ENCODE peak calls at places on chromosomes 5 and 9, in seven cellular contexts. One of them, this sample, is unnamed.

GRCh38 chr5:134530375-134531077 is 5.1 kb downstream of the JADE2 start:
- DNase-seq in kidney epithelial cell: no peak
- DNase-seq in GM06990: no peak
- DNase-seq in sigmoid colon: peak
- DNase-seq in IMR-90: peak
- DNase-seq in kidney: peak
- DNase-seq in neural progenitor cell: no peak
- DNase-seq in this sample: peak

GRCh38 chr5:131749723-131750470 is 46.9 kb downstream of the FNIP1 start:
- DNase-seq in kidney: no peak
- DNase-seq in kidney epithelial cell: no peak
- DNase-seq in GM06990: no peak
- DNase-seq in neural progenitor cell: no peak
- DNase-seq in sigmoid colon: no peak
- DNase-seq in IMR-90: no peak
- DNase-seq in this sample: no peak

GRCh38 chr9:127989094-127989493 is 8.3 kb upstream of the EEIG1 start:
- DNase-seq in GM06990: no peak
- DNase-seq in kidney: no peak
- DNase-seq in kidney epithelial cell: no peak
- DNase-seq in IMR-90: no peak
- DNase-seq in neural progenitor cell: no peak
- DNase-seq in sigmoid colon: no peak
- DNase-seq in this sample: no peak

GRCh38 chr5:180823938-180824629 is 21.5 kb upstream of the MGAT1 start:
- DNase-seq in sigmoid colon: no peak
- DNase-seq in IMR-90: no peak
- DNase-seq in neural progenitor cell: no peak
- DNase-seq in kidney: no peak
- DNase-seq in GM06990: no peak
- DNase-seq in kidney epithelial cell: no peak
- DNase-seq in this sample: no peak

GRCh38 chr5:125286266-125286665 is 539.8 kb upstream of the ZNF608 start:
- DNase-seq in IMR-90: no peak
- DNase-seq in neural progenitor cell: no peak
- DNase-seq in GM06990: no peak
- DNase-seq in kidney epithelial cell: no peak
- DNase-seq in sigmoid colon: no peak
- DNase-seq in kidney: no peak
- DNase-seq in this sample: no peak

GRCh38 chr9:116156621-116157314 is 3.2 kb downstream of the PAPPA start:
- DNase-seq in IMR-90: peak
- DNase-seq in sigmoid colon: peak
- DNase-seq in GM06990: no peak
- DNase-seq in kidney: peak
- DNase-seq in neural progenitor cell: peak
- DNase-seq in kidney epithelial cell: no peak
- DNase-seq in this sample: peak

GRCh38 chr5:143140492-143141231 is 262.8 kb downstream of the NR3C1 start:
- DNase-seq in GM06990: no peak
- DNase-seq in neural progenitor cell: no peak
- DNase-seq in IMR-90: no peak
- DNase-seq in kidney epithelial cell: no peak
- DNase-seq in sigmoid colon: no peak
- DNase-seq in kidney: no peak
- DNase-seq in this sample: no peak

GRCh38 chr5:37665889-37666288 is 174.0 kb downstream of the GDNF start:
- DNase-seq in GM06990: no peak
- DNase-seq in neural progenitor cell: no peak
- DNase-seq in kidney epithelial cell: peak
- DNase-seq in sigmoid colon: peak
- DNase-seq in kidney: peak
- DNase-seq in IMR-90: no peak
- DNase-seq in this sample: peak

GRCh38 chr9:35277649-35278359 is 116.0 kb downstream of the UNC13B start:
- DNase-seq in IMR-90: peak
- DNase-seq in neural progenitor cell: no peak
- DNase-seq in kidney: no peak
- DNase-seq in sigmoid colon: no peak
- DNase-seq in GM06990: no peak
- DNase-seq in kidney epithelial cell: no peak
- DNase-seq in this sample: peak

GRCh38 chr9:21070171-21070571 is 7.6 kb downstream of the IFNB1 start:
- DNase-seq in kidney epithelial cell: peak
- DNase-seq in sigmoid colon: peak
- DNase-seq in GM06990: no peak
- DNase-seq in neural progenitor cell: peak
- DNase-seq in IMR-90: peak
- DNase-seq in kidney: no peak
- DNase-seq in this sample: peak

GRCh38 chr5:4097194-4097593 is 501.6 kb downstream of the IRX1 start:
- DNase-seq in kidney epithelial cell: no peak
- DNase-seq in kidney: no peak
- DNase-seq in GM06990: no peak
- DNase-seq in sigmoid colon: no peak
- DNase-seq in IMR-90: no peak
- DNase-seq in neural progenitor cell: no peak
- DNase-seq in this sample: no peak

GRCh38 chr9:10678790-10679189 is 66.0 kb upstream of the PTPRD start:
- DNase-seq in sigmoid colon: no peak
- DNase-seq in kidney epithelial cell: peak
- DNase-seq in IMR-90: peak
- DNase-seq in neural progenitor cell: no peak
- DNase-seq in kidney: no peak
- DNase-seq in GM06990: no peak
- DNase-seq in this sample: no peak

GRCh38 chr5:89951876-89952275 is 457.7 kb downstream of the CETN3 start:
- DNase-seq in GM06990: no peak
- DNase-seq in kidney: no peak
- DNase-seq in sigmoid colon: no peak
- DNase-seq in neural progenitor cell: no peak
- DNase-seq in kidney epithelial cell: no peak
- DNase-seq in IMR-90: no peak
- DNase-seq in this sample: no peak

GRCh38 chr9:138025417-138025816 is 147.8 kb downstream of the CACNA1B start:
- DNase-seq in kidney epithelial cell: no peak
- DNase-seq in GM06990: no peak
- DNase-seq in kidney: peak
- DNase-seq in sigmoid colon: no peak
- DNase-seq in IMR-90: no peak
- DNase-seq in neural progenitor cell: no peak
- DNase-seq in this sample: no peak

GRCh38 chr9:69502671-69503301 is 169.4 kb downstream of the APBA1 start:
- DNase-seq in GM06990: no peak
- DNase-seq in kidney epithelial cell: no peak
- DNase-seq in kidney: no peak
- DNase-seq in sigmoid colon: no peak
- DNase-seq in neural progenitor cell: no peak
- DNase-seq in IMR-90: peak
- DNase-seq in this sample: peak

GRCh38 chr5:1105350-1106265 is 6.3 kb downstream of the SLC12A7 start:
- DNase-seq in kidney: no peak
- DNase-seq in kidney epithelial cell: no peak
- DNase-seq in IMR-90: no peak
- DNase-seq in sigmoid colon: no peak
- DNase-seq in neural progenitor cell: no peak
- DNase-seq in GM06990: no peak
- DNase-seq in this sample: no peak

GRCh38 chr9:131667576-131667975 is 72.3 kb downstream of the RAPGEF1 start:
- DNase-seq in kidney: no peak
- DNase-seq in IMR-90: no peak
- DNase-seq in sigmoid colon: no peak
- DNase-seq in kidney epithelial cell: no peak
- DNase-seq in neural progenitor cell: no peak
- DNase-seq in GM06990: no peak
- DNase-seq in this sample: peak

GRCh38 chr5:138716456-138716924 is 36.7 kb upstream of the CTNNA1 start:
- DNase-seq in IMR-90: peak
- DNase-seq in kidney epithelial cell: no peak
- DNase-seq in sigmoid colon: no peak
- DNase-seq in kidney: no peak
- DNase-seq in GM06990: no peak
- DNase-seq in neural progenitor cell: peak
- DNase-seq in this sample: no peak

GRCh38 chr5:84524491-84524890 is 139.8 kb upstream of the EDIL3 start:
- DNase-seq in neural progenitor cell: no peak
- DNase-seq in GM06990: no peak
- DNase-seq in sigmoid colon: no peak
- DNase-seq in kidney: no peak
- DNase-seq in IMR-90: peak
- DNase-seq in kidney epithelial cell: no peak
- DNase-seq in this sample: peak

GRCh38 chr9:115855458-115856133 is 298.0 kb upstream of the PAPPA start:
- DNase-seq in neural progenitor cell: peak
- DNase-seq in IMR-90: peak
- DNase-seq in kidney epithelial cell: no peak
- DNase-seq in kidney: no peak
- DNase-seq in sigmoid colon: no peak
- DNase-seq in GM06990: no peak
- DNase-seq in this sample: peak

GRCh38 chr5:173823721-173824567 is 64.2 kb upstream of the CPEB4 start:
- DNase-seq in kidney: no peak
- DNase-seq in GM06990: no peak
- DNase-seq in neural progenitor cell: peak
- DNase-seq in sigmoid colon: no peak
- DNase-seq in IMR-90: peak
- DNase-seq in kidney epithelial cell: peak
- DNase-seq in this sample: peak

GRCh38 chr5:108266235-108266634 is 115.7 kb downstream of the FBXL17 start:
- DNase-seq in sigmoid colon: no peak
- DNase-seq in IMR-90: peak
- DNase-seq in neural progenitor cell: no peak
- DNase-seq in kidney: no peak
- DNase-seq in kidney epithelial cell: no peak
- DNase-seq in GM06990: no peak
- DNase-seq in this sample: peak

GRCh38 chr5:61884242-61884855 is 421.7 kb upstream of the KIF2A start:
- DNase-seq in neural progenitor cell: no peak
- DNase-seq in IMR-90: no peak
- DNase-seq in kidney epithelial cell: peak
- DNase-seq in sigmoid colon: no peak
- DNase-seq in kidney: no peak
- DNase-seq in GM06990: no peak
- DNase-seq in this sample: no peak

GRCh38 chr5:132227485-132228240 is at the start of gene P4HA2:
- DNase-seq in kidney: peak
- DNase-seq in kidney epithelial cell: no peak
- DNase-seq in sigmoid colon: peak
- DNase-seq in IMR-90: peak
- DNase-seq in GM06990: peak
- DNase-seq in neural progenitor cell: peak
- DNase-seq in this sample: peak

GRCh38 chr5:96244696-96245095 is 188.4 kb downstream of the PCSK1 start:
- DNase-seq in neural progenitor cell: no peak
- DNase-seq in IMR-90: no peak
- DNase-seq in kidney: no peak
- DNase-seq in sigmoid colon: no peak
- DNase-seq in GM06990: no peak
- DNase-seq in kidney epithelial cell: no peak
- DNase-seq in this sample: no peak

GRCh38 chr5:96247733-96248132 is 185.3 kb downstream of the PCSK1 start:
- DNase-seq in GM06990: no peak
- DNase-seq in IMR-90: no peak
- DNase-seq in sigmoid colon: no peak
- DNase-seq in neural progenitor cell: no peak
- DNase-seq in kidney epithelial cell: no peak
- DNase-seq in kidney: no peak
- DNase-seq in this sample: no peak

GRCh38 chr5:96245401-96246091 is 187.5 kb downstream of the PCSK1 start:
- DNase-seq in sigmoid colon: no peak
- DNase-seq in neural progenitor cell: no peak
- DNase-seq in IMR-90: peak
- DNase-seq in kidney: no peak
- DNase-seq in GM06990: no peak
- DNase-seq in kidney epithelial cell: no peak
- DNase-seq in this sample: no peak

GRCh38 chr5:96248152-96248551 is 184.9 kb downstream of the PCSK1 start:
- DNase-seq in neural progenitor cell: no peak
- DNase-seq in kidney epithelial cell: no peak
- DNase-seq in GM06990: no peak
- DNase-seq in kidney: no peak
- DNase-seq in sigmoid colon: no peak
- DNase-seq in IMR-90: no peak
- DNase-seq in this sample: no peak

DNA sequence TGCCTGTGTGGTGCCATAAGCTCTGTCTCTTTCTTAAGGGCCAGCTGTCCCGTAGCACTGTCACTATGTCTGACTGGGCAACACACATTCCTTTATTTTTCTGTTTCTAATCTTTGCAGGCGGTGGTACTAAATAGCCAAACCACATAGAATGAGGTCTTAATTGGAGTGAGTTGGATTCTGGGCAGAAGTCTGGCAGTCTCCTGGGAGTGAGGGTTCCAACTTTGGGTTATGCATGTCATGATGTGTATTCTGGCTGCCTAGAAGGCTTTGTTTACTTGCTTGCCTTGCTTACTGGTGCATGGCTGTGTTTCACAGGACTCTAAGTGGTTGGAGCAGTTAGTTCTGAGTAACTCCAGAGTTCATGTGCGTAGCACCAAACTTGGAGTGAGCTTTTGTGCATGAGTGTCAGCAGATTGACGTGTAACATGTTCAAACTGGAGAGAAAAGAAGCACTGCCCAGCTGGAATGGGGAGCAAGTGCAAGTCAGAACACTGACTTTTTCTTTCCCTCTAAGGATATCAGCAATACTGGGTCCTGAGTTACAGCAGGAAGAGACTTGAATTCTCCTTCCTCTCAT is 185.9 kb downstream of the PCSK1 start:
- DNase-seq in kidney epithelial cell: no peak
- DNase-seq in sigmoid colon: no peak
- DNase-seq in kidney: no peak
- DNase-seq in GM06990: no peak
- DNase-seq in IMR-90: peak
- DNase-seq in neural progenitor cell: no peak
- DNase-seq in this sample: peak
- H3K4me3 ChIP-seq in kidney epithelial cell: no peak
- H3K4me3 ChIP-seq in sigmoid colon: no peak
- H3K4me3 ChIP-seq in kidney: peak
- H3K4me3 ChIP-seq in GM06990: no peak
- H3K4me3 ChIP-seq in IMR-90: no peak
- H3K4me3 ChIP-seq in neural progenitor cell: no peak
- H3K4me3 ChIP-seq in this sample: peak

GRCh38 chr5:159928122-159928960 is 12.1 kb downstream of the ADRA1B start:
- DNase-seq in GM06990: no peak
- DNase-seq in kidney: peak
- DNase-seq in sigmoid colon: no peak
- DNase-seq in neural progenitor cell: no peak
- DNase-seq in kidney epithelial cell: no peak
- DNase-seq in IMR-90: peak
- DNase-seq in this sample: peak
- H3K4me3 ChIP-seq in GM06990: no peak
- H3K4me3 ChIP-seq in kidney: no peak
- H3K4me3 ChIP-seq in sigmoid colon: no peak
- H3K4me3 ChIP-seq in neural progenitor cell: no peak
- H3K4me3 ChIP-seq in kidney epithelial cell: no peak
- H3K4me3 ChIP-seq in IMR-90: no peak
- H3K4me3 ChIP-seq in this sample: peak

GRCh38 chr9:14722391-14723035 is at the start of gene CER1:
- DNase-seq in kidney: no peak
- DNase-seq in neural progenitor cell: peak
- DNase-seq in sigmoid colon: no peak
- DNase-seq in GM06990: no peak
- DNase-seq in kidney epithelial cell: no peak
- DNase-seq in IMR-90: no peak
- DNase-seq in this sample: no peak
- H3K4me3 ChIP-seq in kidney: no peak
- H3K4me3 ChIP-seq in neural progenitor cell: peak
- H3K4me3 ChIP-seq in sigmoid colon: no peak
- H3K4me3 ChIP-seq in GM06990: no peak
- H3K4me3 ChIP-seq in kidney epithelial cell: no peak
- H3K4me3 ChIP-seq in IMR-90: no peak
- H3K4me3 ChIP-seq in this sample: no peak

GRCh38 chr9:110114086-110114887 is 93.7 kb downstream of the C9orf152 start:
- DNase-seq in sigmoid colon: no peak
- DNase-seq in IMR-90: peak
- DNase-seq in kidney: no peak
- DNase-seq in kidney epithelial cell: no peak
- DNase-seq in GM06990: no peak
- DNase-seq in neural progenitor cell: no peak
- DNase-seq in this sample: peak
- H3K4me3 ChIP-seq in sigmoid colon: no peak
- H3K4me3 ChIP-seq in IMR-90: no peak
- H3K4me3 ChIP-seq in kidney: no peak
- H3K4me3 ChIP-seq in kidney epithelial cell: no peak
- H3K4me3 ChIP-seq in GM06990: no peak
- H3K4me3 ChIP-seq in neural progenitor cell: no peak
- H3K4me3 ChIP-seq in this sample: no peak